ENCODE peak calls at places on chromosomes 13 and 19, in seven cellular contexts. Z is Panc1, X is stomach, A is hepatocyte, O is heart right ventricle, Q is lung, K is psoas muscle. D is an unnamed sample. For H3K4me1 and H3K27me3, the result is how much of the 10 kb centered on the place peaks cover.

GRCh38 chr13:75508002-75508548 is 26.1 kb upstream of the TBC1D4 start:
- DNase-seq in Z (no peak), X (no peak), A (no peak), O (no peak), Q (no peak), K (no peak), D (no peak)

GRCh38 chr19:7450243-7451223 is 38.3 kb downstream of the PEX11G start:
- DNase-seq in Z (peak), X (no peak), A (peak), O (no peak), Q (no peak), K (no peak), D (no peak)

GRCh38 chr13:99800004-99800403 is 171.6 kb downstream of the ZIC5 start:
- DNase-seq in Z (no peak), X (no peak), A (no peak), O (no peak), Q (no peak), K (no peak), D (no peak)

GRCh38 chr19:29277107-29277506 is 64.2 kb upstream of the UQCRFS1 start:
- DNase-seq in Z (no peak), X (no peak), A (no peak), O (peak), Q (no peak), K (no peak), D (no peak)

GRCh38 chr19:29376855-29377354 is 148.9 kb upstream of the VSTM2B start:
- DNase-seq in Z (no peak), X (peak), A (no peak), O (no peak), Q (peak), K (no peak), D (peak)

GRCh38 chr13:109180905-109181425 is 551.6 kb downstream of the MYO16 start:
- DNase-seq in Z (no peak), X (no peak), A (peak), O (no peak), Q (no peak), K (no peak), D (no peak)

GRCh38 chr19:15123900-15124299 is 16.7 kb downstream of the SYDE1 start:
- DNase-seq in Z (no peak), X (peak), A (no peak), O (peak), Q (no peak), K (peak), D (peak)

GRCh38 chr19:38062959-38063786 is 156.2 kb downstream of the SIPA1L3 start:
- DNase-seq in Z (no peak), X (no peak), A (no peak), O (no peak), Q (no peak), K (no peak), D (no peak)

GRCh38 chr19:29551774-29552173 is 26.0 kb downstream of the VSTM2B start:
- DNase-seq in Z (no peak), X (peak), A (no peak), O (no peak), Q (no peak), K (no peak), D (no peak)

GRCh38 chr19:58380037-58380735 is 644 bp downstream of the ZNF837 start:
- DNase-seq in Z (no peak), X (no peak), A (no peak), O (no peak), Q (no peak), K (peak), D (no peak)

GRCh38 chr19:47168065-47168464 is 37.4 kb downstream of the SAE1 start:
- DNase-seq in Z (no peak), X (no peak), A (no peak), O (no peak), Q (no peak), K (no peak), D (no peak)

GRCh38 chr13:52195052-52195837 is 35.8 kb upstream of the NEK3 start:
- DNase-seq in Z (peak), X (peak), A (peak), O (peak), Q (peak), K (peak), D (peak)

GRCh38 chr19:16575861-16576689 is 3.9 kb upstream of the SLC35E1 start:
- DNase-seq in Z (no peak), X (no peak), A (no peak), O (no peak), Q (no peak), K (no peak), D (no peak)

GRCh38 chr19:15187026-15188007 is 13.5 kb downstream of the NOTCH3 start:
- DNase-seq in Z (no peak), X (no peak), A (no peak), O (no peak), Q (no peak), K (no peak), D (no peak)

GRCh38 chr19:46985532-46986415 is 33.9 kb upstream of the NPAS1 start:
- DNase-seq in Z (no peak), X (no peak), A (no peak), O (no peak), Q (no peak), K (no peak), D (no peak)

GRCh38 chr19:41362143-41362847 is 1.7 kb downstream of the B9D2 start:
- DNase-seq in Z (no peak), X (no peak), A (peak), O (no peak), Q (no peak), K (no peak), D (no peak)

GRCh38 chr13:69306766-69307165 is 800.9 kb upstream of the ATXN8OS start:
- DNase-seq in Z (no peak), X (no peak), A (no peak), O (no peak), Q (no peak), K (no peak), D (no peak)

GRCh38 chr19:29084266-29084665 is 128.7 kb downstream of the UQCRFS1 start:
- DNase-seq in Z (no peak), X (no peak), A (peak), O (no peak), Q (no peak), K (no peak), D (no peak)

GRCh38 chr13:43895940-43896339 is 16.2 kb downstream of the LACC1 start:
- DNase-seq in Z (no peak), X (no peak), A (no peak), O (no peak), Q (no peak), K (no peak), D (no peak)

GRCh38 chr13:38763446-38764381 is 76.8 kb downstream of the FREM2 start:
- DNase-seq in Z (no peak), X (no peak), A (peak), O (no peak), Q (no peak), K (no peak), D (no peak)

GRCh38 chr13:26048745-26049144 is 3.1 kb downstream of the SHISA2 start:
- DNase-seq in Z (no peak), X (no peak), A (no peak), O (no peak), Q (no peak), K (no peak), D (no peak)

GRCh38 chr13:45331981-45332830 is 8.8 kb downstream of the TPT1 start:
- DNase-seq in Z (no peak), X (no peak), A (no peak), O (no peak), Q (no peak), K (no peak), D (peak)

GRCh38 chr19:50573741-50574461 is 5.7 kb upstream of the LRRC4B start:
- DNase-seq in Z (no peak), X (no peak), A (no peak), O (no peak), Q (no peak), K (no peak), D (no peak)

DNA sequence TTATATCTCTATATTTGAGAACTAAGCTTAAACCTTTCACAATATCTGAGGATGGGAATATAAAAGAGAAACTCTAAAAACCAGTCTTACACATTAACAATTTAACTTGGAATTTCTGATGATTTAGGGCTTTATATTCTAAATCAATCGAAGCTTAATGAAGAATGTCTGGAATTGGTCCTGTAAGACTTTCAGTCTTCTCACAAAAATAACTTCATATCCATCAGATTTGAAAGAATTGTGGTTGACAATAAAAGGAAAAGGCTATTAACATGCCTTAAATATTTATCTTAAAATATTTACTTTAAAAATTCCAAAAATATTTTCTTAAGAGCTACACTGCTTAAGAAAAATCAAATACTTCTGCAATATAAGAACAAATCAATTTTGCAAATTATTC is 27.3 kb downstream of the MYCBP2 start:
- DNase-seq in Z (no peak), X (no peak), A (no peak), O (no peak), Q (no peak), K (no peak), D (no peak)
- H3K4me1 ChIP-seq in Z (under half), X (under half), A (under half), O (under half), Q (under half), K (under half), D (under half)

GRCh38 chr13:77233159-77233558 is 93.7 kb downstream of the MYCBP2 start:
- DNase-seq in Z (no peak), X (no peak), A (no peak), O (no peak), Q (no peak), K (no peak), D (no peak)
- H3K27me3 ChIP-seq in Z (under half), X (under half), A (under half), O (under half), Q (under half), K (under half), D (under half)

DNA sequence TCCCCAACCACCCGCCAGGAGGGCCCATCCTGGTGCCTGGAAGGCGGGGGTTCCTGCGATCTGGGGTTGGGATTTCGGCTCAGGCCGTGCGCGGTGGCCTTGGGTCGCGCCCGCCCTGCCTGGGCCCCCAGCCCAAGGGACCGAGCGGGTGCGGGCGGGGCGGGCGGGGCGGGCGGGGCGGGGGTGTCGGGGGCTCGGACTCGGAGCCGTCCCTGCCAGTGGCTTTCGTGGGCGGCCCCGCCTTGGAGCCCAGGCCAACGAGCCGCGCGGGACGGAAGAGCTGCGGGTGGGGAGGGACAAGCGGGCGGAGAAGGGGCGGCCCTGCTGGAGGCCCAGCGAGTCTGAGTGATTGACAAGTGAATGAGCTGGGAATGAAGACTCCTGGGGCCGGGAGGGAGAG is 24.6 kb upstream of the ZNF729 start:
- DNase-seq in Z (no peak), X (no peak), A (no peak), O (no peak), Q (no peak), K (no peak), D (no peak)
- H3K4me1 ChIP-seq in Z (under half), X (under half), A (under half), O (under half), Q (under half), K (under half), D (under half)

GRCh38 chr13:112060899-112061366 is 6.0 kb upstream of the SOX1 start:
- DNase-seq in Z (no peak), X (no peak), A (no peak), O (no peak), Q (no peak), K (no peak), D (no peak)

GRCh38 chr13:112061367-112062046 is 5.4 kb upstream of the SOX1 start:
- DNase-seq in Z (no peak), X (no peak), A (no peak), O (no peak), Q (no peak), K (no peak), D (no peak)

GRCh38 chr13:112062619-112063308 is 4.2 kb upstream of the SOX1 start:
- DNase-seq in Z (no peak), X (no peak), A (no peak), O (no peak), Q (no peak), K (no peak), D (no peak)

GRCh38 chr13:112063309-112063626 is 3.7 kb upstream of the SOX1 start:
- DNase-seq in Z (no peak), X (no peak), A (no peak), O (no peak), Q (no peak), K (no peak), D (no peak)

DNA sequence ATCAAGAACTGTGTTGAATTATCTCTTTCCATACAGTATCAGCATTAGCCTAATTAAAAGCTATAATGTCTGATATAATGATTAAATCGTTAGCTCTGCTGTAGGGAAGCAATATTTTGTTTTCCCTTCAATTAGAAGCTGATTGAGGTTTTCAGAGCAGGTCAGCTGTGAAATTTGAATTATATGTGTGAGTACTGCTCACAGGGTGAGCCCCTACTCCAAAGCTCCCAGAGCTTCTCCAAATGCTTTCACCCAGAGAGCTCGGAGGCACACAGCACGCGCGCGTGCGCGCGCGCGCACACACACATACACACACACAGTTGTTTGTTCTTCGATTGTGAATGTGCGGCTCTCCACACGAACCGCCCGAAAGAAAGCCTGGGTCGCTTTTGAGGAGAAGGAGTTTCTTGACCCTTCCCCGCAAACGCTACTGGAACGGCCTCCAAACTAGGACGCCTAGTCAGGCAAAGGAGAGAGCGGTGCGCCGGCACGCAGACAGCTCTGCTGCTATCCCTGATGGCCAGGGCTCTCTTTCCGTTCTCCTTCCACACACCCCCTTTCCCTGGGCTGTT is 4.8 kb upstream of the SOX1 start:
- DNase-seq in Z (no peak), X (no peak), A (no peak), O (no peak), Q (no peak), K (no peak), D (no peak)
- H3K27me3 ChIP-seq in Z (under half), X (half or more), A (half or more), O (half or more), Q (half or more), K (under half), D (half or more)

GRCh38 chr19:1354496-1355257 is 29.0 kb upstream of the NDUFS7 start:
- DNase-seq in Z (no peak), X (peak), A (peak), O (peak), Q (peak), K (peak), D (peak)

GRCh38 chr19:1351324-1351947 is 32.3 kb upstream of the NDUFS7 start:
- DNase-seq in Z (no peak), X (no peak), A (no peak), O (no peak), Q (no peak), K (no peak), D (no peak)

GRCh38 chr19:1355258-1355973 is 28.3 kb upstream of the NDUFS7 start:
- DNase-seq in Z (no peak), X (no peak), A (no peak), O (no peak), Q (no peak), K (no peak), D (no peak)

GRCh38 chr19:1350861-1351260 is 32.8 kb upstream of the NDUFS7 start:
- DNase-seq in Z (no peak), X (no peak), A (no peak), O (no peak), Q (no peak), K (no peak), D (no peak)

DNA sequence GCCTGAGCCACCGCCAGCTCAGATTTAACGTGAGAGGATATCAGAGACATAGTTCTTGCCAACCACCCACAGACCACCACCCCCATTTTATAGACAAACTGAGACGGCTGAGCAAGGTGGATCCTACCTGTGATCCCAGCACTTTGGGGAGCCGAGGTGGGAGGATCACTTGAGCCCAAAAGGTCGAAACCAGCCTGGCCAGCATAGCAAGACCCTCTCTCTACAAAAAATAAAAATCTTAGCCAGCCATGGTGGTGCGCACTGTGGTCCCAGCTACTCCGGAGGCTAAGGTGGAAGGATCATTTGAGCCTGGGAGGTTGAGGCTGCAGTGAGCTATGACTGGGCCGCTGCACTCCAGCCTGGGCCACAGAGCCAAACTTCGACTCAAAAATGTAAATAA is 30.6 kb upstream of the NDUFS7 start:
- DNase-seq in Z (no peak), X (no peak), A (no peak), O (no peak), Q (no peak), K (no peak), D (no peak)
- H3K4me1 ChIP-seq in Z (under half), X (under half), A (under half), O (under half), Q (under half), K (under half), D (under half)

GRCh38 chr19:35852029-35852780 is at the start of gene NPHS1:
- DNase-seq in Z (no peak), X (no peak), A (peak), O (no peak), Q (no peak), K (no peak), D (no peak)
- H3K27me3 ChIP-seq in Z (under half), X (half or more), A (under half), O (half or more), Q (under half), K (under half), D (under half)

GRCh38 chr19:35712910-35713845 is 4.6 kb upstream of the KMT2B start:
- DNase-seq in Z (no peak), X (no peak), A (peak), O (no peak), Q (no peak), K (no peak), D (no peak)

GRCh38 chr19:35712529-35712909 is 5.3 kb upstream of the KMT2B start:
- DNase-seq in Z (no peak), X (no peak), A (no peak), O (no peak), Q (no peak), K (no peak), D (no peak)

GRCh38 chr19:35714601-35715354 is 3.0 kb upstream of the KMT2B start:
- DNase-seq in Z (no peak), X (no peak), A (no peak), O (no peak), Q (no peak), K (no peak), D (no peak)

GRCh38 chr19:35715355-35715809 is 2.4 kb upstream of the KMT2B start:
- DNase-seq in Z (no peak), X (no peak), A (no peak), O (no peak), Q (no peak), K (no peak), D (no peak)

DNA sequence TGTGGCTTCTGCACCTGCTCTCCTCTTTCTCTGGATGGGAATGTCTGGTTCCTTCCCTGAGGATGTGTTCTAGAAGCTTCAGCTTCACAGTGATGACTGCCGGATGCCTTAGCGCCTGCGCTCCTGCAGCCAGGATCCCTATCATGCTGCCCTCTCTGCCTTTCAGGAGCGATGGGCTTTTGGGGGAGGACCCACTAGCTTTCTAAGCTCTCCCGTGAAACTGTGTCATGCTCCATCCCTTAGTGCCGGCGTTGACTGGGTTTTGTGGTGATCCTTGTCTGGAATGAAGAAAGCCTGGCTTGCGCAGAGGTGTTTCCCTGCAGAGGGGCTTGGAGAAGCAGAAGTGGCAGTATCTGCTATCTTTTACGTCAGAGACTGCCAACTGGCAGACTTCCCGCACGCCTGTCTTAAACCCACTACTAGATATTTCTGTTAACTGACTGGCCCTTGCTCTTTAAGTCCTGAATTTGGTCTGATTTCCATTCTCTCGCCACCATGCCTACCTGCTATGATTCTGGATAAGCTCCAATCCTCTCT is 3.8 kb upstream of the KMT2B start:
- DNase-seq in Z (no peak), X (no peak), A (no peak), O (no peak), Q (no peak), K (no peak), D (no peak)
- H3K4me1 ChIP-seq in Z (under half), X (under half), A (under half), O (under half), Q (under half), K (under half), D (under half)

GRCh38 chr19:33621811-33622504 is at the start of gene CHST8:
- DNase-seq in Z (no peak), X (peak), A (peak), O (peak), Q (no peak), K (peak), D (no peak)

GRCh38 chr19:33622505-33622808 is 704 bp downstream of the CHST8 start:
- DNase-seq in Z (no peak), X (no peak), A (no peak), O (no peak), Q (no peak), K (no peak), D (no peak)

GRCh38 chr19:33621065-33621785 is 528 bp upstream of the CHST8 start:
- DNase-seq in Z (no peak), X (no peak), A (no peak), O (no peak), Q (no peak), K (no peak), D (no peak)

GRCh38 chr19:33624586-33625153 is 2.9 kb downstream of the CHST8 start:
- DNase-seq in Z (no peak), X (no peak), A (no peak), O (no peak), Q (no peak), K (no peak), D (no peak)

DNA sequence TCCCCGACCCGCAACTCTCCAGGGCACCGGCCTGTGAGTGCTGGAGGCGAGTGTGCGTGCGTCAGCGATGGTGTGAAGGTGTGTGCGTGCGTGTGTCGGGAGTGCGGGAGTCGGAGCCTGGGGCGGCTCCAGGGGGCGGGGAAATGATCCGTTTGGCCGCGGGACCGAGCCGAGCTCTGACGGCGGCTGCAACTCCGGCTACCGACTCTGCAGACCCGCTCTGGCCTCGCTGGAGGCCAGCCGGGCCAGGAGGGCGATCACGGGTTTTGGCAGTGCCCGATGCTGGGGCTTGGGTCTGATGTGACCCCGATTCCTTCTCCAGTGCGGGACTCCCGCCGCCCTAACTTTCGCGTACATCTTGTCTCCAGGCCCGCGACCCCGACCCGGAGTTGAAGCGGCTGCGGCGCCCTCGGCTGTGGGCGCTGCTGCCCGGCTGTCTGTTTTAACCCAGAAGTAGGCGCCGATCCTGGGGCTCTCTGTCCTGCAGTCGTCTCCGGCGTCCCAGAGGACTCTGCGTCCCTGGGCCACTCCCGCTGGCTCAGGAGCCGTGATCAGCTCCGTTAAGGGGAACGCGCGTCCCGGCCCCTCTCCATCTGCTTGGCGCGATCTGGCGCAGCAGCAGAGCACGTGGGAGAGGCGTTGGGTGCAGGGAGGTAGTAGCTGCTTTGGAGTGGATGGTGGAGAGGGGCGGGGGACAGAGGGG is 1.2 kb downstream of the CHST8 start:
- DNase-seq in Z (no peak), X (no peak), A (no peak), O (no peak), Q (no peak), K (no peak), D (no peak)
- H3K27me3 ChIP-seq in Z (under half), X (half or more), A (half or more), O (half or more), Q (under half), K (under half), D (under half)

D was measured in right atrium auricular region.